ENCODE peak calls at places on chromosomes 12 and 14, in nine cellular contexts. J is HEK293T, D is epithelial cell of esophagus, K is lower leg skin, Q is LoVo, Y is NCI-H510A treated with DMSO at 0.1 percent for 48 hours, P is EL, M is neural crest cell, H is T47D. A is an unnamed sample.

GRCh38 chr12:124556896-124557501 is 10.4 kb downstream of the NCOR2 start:
- DNase-seq in J (no peak), D (no peak), K (no peak), Q (no peak), Y (no peak), P (no peak), M (no peak), H (no peak), A (no peak)

GRCh38 chr12:12159988-12160387 is 89.2 kb downstream of the BCL2L14 start:
- DNase-seq in J (no peak), D (no peak), K (no peak), Q (no peak), Y (no peak), P (peak; percentile 31), M (no peak), H (no peak), A (no peak)

GRCh38 chr14:104268725-104269436 is 130.5 kb downstream of the KIF26A start:
- DNase-seq in J (no peak), D (no peak), K (peak; percentile 78), Q (no peak), Y (no peak), P (no peak), M (no peak), H (no peak), A (no peak)

GRCh38 chr14:76761198-76761848 is at the start of gene VASH1:
- DNase-seq in J (peak; percentile 85), D (peak; percentile 51), K (peak; percentile 90), Q (peak; percentile 61), Y (peak; percentile 71), P (peak; percentile 77), M (peak; percentile 64), H (peak; percentile 43), A (peak; percentile 24)

GRCh38 chr12:120132863-120133385 is 16.4 kb upstream of the RAB35 start:
- DNase-seq in J (no peak), D (no peak), K (no peak), Q (no peak), Y (no peak), P (no peak), M (no peak), H (no peak), A (no peak)

GRCh38 chr14:35404246-35404495 is 378 bp downstream of the NFKBIA start:
- DNase-seq in J (peak; percentile 42), D (no peak), K (no peak), Q (no peak), Y (no peak), P (no peak), M (no peak), H (no peak), A (no peak)

GRCh38 chr12:85155791-85156190 is 119.6 kb downstream of the LRRIQ1 start:
- DNase-seq in J (peak; percentile 9), D (peak; percentile 40), K (no peak), Q (peak; percentile 18), Y (peak; percentile 24), P (peak; percentile 1), M (no peak), H (peak; percentile 55), A (peak; percentile 45)

GRCh38 chr14:72851660-72852059 is 42.2 kb downstream of the DPF3 start:
- DNase-seq in J (no peak), D (no peak), K (no peak), Q (no peak), Y (peak; percentile 73), P (no peak), M (no peak), H (no peak), A (no peak)

GRCh38 chr12:52022841-52023181 is 16.1 kb downstream of the TAMALIN start:
- DNase-seq in J (no peak), D (no peak), K (peak; percentile 86), Q (peak; percentile 41), Y (peak; percentile 72), P (no peak), M (no peak), H (peak; percentile 52), A (no peak)

GRCh38 chr14:63475761-63476160 is 67.4 kb downstream of the PPP2R5E start:
- DNase-seq in J (no peak), D (no peak), K (no peak), Q (no peak), Y (no peak), P (no peak), M (no peak), H (no peak), A (no peak)

GRCh38 chr12:13135336-13136178 is 32.1 kb upstream of the GSG1 start:
- DNase-seq in J (no peak), D (peak; percentile 98), K (peak; percentile 95), Q (peak; percentile 40), Y (no peak), P (peak; percentile 93), M (no peak), H (peak; percentile 94), A (peak; percentile 46)

GRCh38 chr12:64395739-64396138 is 5.2 kb upstream of the C12orf56 start:
- DNase-seq in J (no peak), D (no peak), K (no peak), Q (no peak), Y (no peak), P (no peak), M (no peak), H (peak; percentile 82), A (no peak)

GRCh38 chr12:62703011-62703380 is 232.0 kb downstream of the PPM1H start:
- DNase-seq in J (no peak), D (peak; percentile 65), K (no peak), Q (no peak), Y (no peak), P (no peak), M (no peak), H (no peak), A (no peak)

GRCh38 chr12:112638420-112638819 is 153.1 kb upstream of the RPH3A start:
- DNase-seq in J (no peak), D (no peak), K (no peak), Q (no peak), Y (no peak), P (no peak), M (no peak), H (no peak), A (no peak)

GRCh38 chr14:94145902-94146527 is 16.6 kb upstream of the IFI27L2 start:
- DNase-seq in J (no peak), D (peak; percentile 58), K (peak; percentile 32), Q (no peak), Y (peak; percentile 74), P (no peak), M (no peak), H (peak; percentile 49), A (no peak)

GRCh38 chr12:113359133-113359938 is 949 bp downstream of the PLBD2 start:
- DNase-seq in J (no peak), D (no peak), K (peak; percentile 87), Q (no peak), Y (no peak), P (peak; percentile 42), M (no peak), H (no peak), A (no peak)

GRCh38 chr14:50061664-50062437 is 54.5 kb downstream of the VCPKMT start:
- DNase-seq in J (no peak), D (peak; percentile 38), K (peak; percentile 87), Q (peak; percentile 35), Y (peak; percentile 6), P (peak; percentile 58), M (no peak), H (no peak), A (no peak)

GRCh38 chr12:53480425-53481107 is 18.7 kb downstream of the MAP3K12 start:
- DNase-seq in J (no peak), D (no peak), K (no peak), Q (no peak), Y (no peak), P (no peak), M (no peak), H (no peak), A (no peak)

GRCh38 chr14:71321556-71322315 is 414.5 kb downstream of the PCNX1 start:
- DNase-seq in J (peak; percentile 22), D (peak; percentile 93), K (no peak), Q (peak; percentile 79), Y (peak; percentile 88), P (peak; percentile 60), M (peak; percentile 6), H (peak; percentile 79), A (no peak)

GRCh38 chr12:6386522-6386921 is 2.6 kb downstream of the LTBR start:
- DNase-seq in J (no peak), D (no peak), K (no peak), Q (no peak), Y (no peak), P (no peak), M (no peak), H (no peak), A (no peak)

GRCh38 chr14:94689218-94689984 is 77.2 kb downstream of the SERPINA3 start:
- DNase-seq in J (peak; percentile 86), D (peak; percentile 14), K (peak; percentile 92), Q (peak; percentile 37), Y (peak; percentile 40), P (peak; percentile 37), M (peak; percentile 90), H (peak; percentile 65), A (peak; percentile 52)

GRCh38 chr14:22563987-22564386 is 25.0 kb downstream of the DAD1 start:
- DNase-seq in J (no peak), D (no peak), K (no peak), Q (no peak), Y (no peak), P (peak; percentile 23), M (no peak), H (no peak), A (no peak)

GRCh38 chr14:79186523-79186922 is 1016.4 kb downstream of the NRXN3 start:
- DNase-seq in J (no peak), D (no peak), K (no peak), Q (no peak), Y (no peak), P (peak; percentile 72), M (no peak), H (no peak), A (no peak)

GRCh38 chr12:124425667-124426066 is 130.8 kb downstream of the RFLNA start:
- DNase-seq in J (no peak), D (no peak), K (no peak), Q (no peak), Y (no peak), P (no peak), M (no peak), H (no peak), A (no peak)

GRCh38 chr14:69363055-69363454 is 35.0 kb downstream of the ERH start:
- DNase-seq in J (no peak), D (no peak), K (no peak), Q (no peak), Y (no peak), P (no peak), M (peak; percentile 13), H (peak; percentile 21), A (no peak)

GRCh38 chr12:43312991-43313505 is 239.0 kb downstream of the ADAMTS20 start:
- DNase-seq in J (no peak), D (no peak), K (no peak), Q (no peak), Y (no peak), P (no peak), M (no peak), H (peak; percentile 41), A (no peak)

GRCh38 chr14:103886304-103887169 is 39.2 kb upstream of the PPP1R13B start:
- DNase-seq in J (no peak), D (no peak), K (no peak), Q (no peak), Y (no peak), P (no peak), M (no peak), H (no peak), A (no peak)

GRCh38 chr12:88562846-88563582 is 17.3 kb downstream of the KITLG start:
- DNase-seq in J (no peak), D (peak; percentile 78), K (no peak), Q (no peak), Y (no peak), P (peak; percentile 70), M (no peak), H (no peak), A (no peak)

GRCh38 chr14:39582028-39582654 is 149.9 kb upstream of the FBXO33 start:
- DNase-seq in J (no peak), D (no peak), K (no peak), Q (no peak), Y (no peak), P (no peak), M (no peak), H (no peak), A (no peak)